ENCODE peak calls at places on chromosomes 12 and 14, in five cellular contexts. One of them, this sample, is unnamed. For H3K4me1, the result is how much of the 10 kb centered on the place peaks cover.

GRCh38 chr14:22906073-22906472 is 12.9 kb downstream of the RBM23 start:
- DNase-seq in prostate gland: no peak
- DNase-seq in pancreas: no peak
- DNase-seq in heart right ventricle: no peak
- DNase-seq in tibial nerve: no peak
- DNase-seq in this sample: no peak

GRCh38 chr14:35969310-35969709 is 143.2 kb downstream of the BRMS1L start:
- DNase-seq in prostate gland: no peak
- DNase-seq in pancreas: no peak
- DNase-seq in tibial nerve: no peak
- DNase-seq in heart right ventricle: no peak
- DNase-seq in this sample: no peak

GRCh38 chr12:131282292-131283080 is 328.8 kb downstream of the ADGRD1 start:
- DNase-seq in pancreas: no peak
- DNase-seq in prostate gland: no peak
- DNase-seq in tibial nerve: no peak
- DNase-seq in heart right ventricle: no peak
- DNase-seq in this sample: no peak

GRCh38 chr14:84421611-84422010 is 1108.3 kb upstream of the FLRT2 start:
- DNase-seq in pancreas: no peak
- DNase-seq in heart right ventricle: no peak
- DNase-seq in tibial nerve: no peak
- DNase-seq in prostate gland: no peak
- DNase-seq in this sample: no peak

GRCh38 chr14:71355324-71356201 is 448.3 kb downstream of the PCNX1 start:
- DNase-seq in heart right ventricle: no peak
- DNase-seq in tibial nerve: no peak
- DNase-seq in pancreas: no peak
- DNase-seq in prostate gland: peak
- DNase-seq in this sample: no peak

GRCh38 chr12:66066071-66066928 is 64.2 kb downstream of the LLPH start:
- DNase-seq in heart right ventricle: no peak
- DNase-seq in prostate gland: no peak
- DNase-seq in tibial nerve: no peak
- DNase-seq in pancreas: no peak
- DNase-seq in this sample: no peak

GRCh38 chr12:1162083-1162760 is 171.2 kb downstream of the ERC1 start:
- DNase-seq in pancreas: no peak
- DNase-seq in tibial nerve: no peak
- DNase-seq in heart right ventricle: no peak
- DNase-seq in prostate gland: no peak
- DNase-seq in this sample: no peak

GRCh38 chr12:101040936-101041335 is 169.1 kb downstream of the SLC5A8 start:
- DNase-seq in prostate gland: no peak
- DNase-seq in tibial nerve: no peak
- DNase-seq in pancreas: no peak
- DNase-seq in heart right ventricle: no peak
- DNase-seq in this sample: no peak

GRCh38 chr14:69090187-69090789 is 62.6 kb downstream of the DCAF5 start:
- DNase-seq in heart right ventricle: no peak
- DNase-seq in pancreas: no peak
- DNase-seq in tibial nerve: no peak
- DNase-seq in prostate gland: peak
- DNase-seq in this sample: no peak

GRCh38 chr12:3771853-3772252 is 18.9 kb upstream of the CRACR2A start:
- DNase-seq in prostate gland: no peak
- DNase-seq in heart right ventricle: peak
- DNase-seq in pancreas: no peak
- DNase-seq in tibial nerve: no peak
- DNase-seq in this sample: no peak

GRCh38 chr12:107105410-107105703 is 12.0 kb upstream of the CRY1 start:
- DNase-seq in heart right ventricle: no peak
- DNase-seq in pancreas: no peak
- DNase-seq in tibial nerve: no peak
- DNase-seq in prostate gland: no peak
- DNase-seq in this sample: no peak

GRCh38 chr14:94203473-94204210 is 29.5 kb downstream of the PPP4R4 start:
- DNase-seq in pancreas: no peak
- DNase-seq in tibial nerve: no peak
- DNase-seq in prostate gland: no peak
- DNase-seq in heart right ventricle: no peak
- DNase-seq in this sample: no peak

GRCh38 chr12:104478396-104479140 is 21.8 kb downstream of the CHST11 start:
- DNase-seq in tibial nerve: no peak
- DNase-seq in heart right ventricle: no peak
- DNase-seq in pancreas: no peak
- DNase-seq in prostate gland: no peak
- DNase-seq in this sample: no peak

GRCh38 chr14:24710403-24711063 is 76.5 kb upstream of the GZMB start:
- DNase-seq in heart right ventricle: peak
- DNase-seq in tibial nerve: peak
- DNase-seq in pancreas: no peak
- DNase-seq in prostate gland: peak
- DNase-seq in this sample: no peak

GRCh38 chr12:113786107-113786506 is 180.0 kb downstream of the RBM19 start:
- DNase-seq in tibial nerve: no peak
- DNase-seq in pancreas: no peak
- DNase-seq in heart right ventricle: no peak
- DNase-seq in prostate gland: no peak
- DNase-seq in this sample: no peak

GRCh38 chr14:105058521-105059034 is 6.7 kb downstream of the GPR132 start:
- DNase-seq in prostate gland: no peak
- DNase-seq in pancreas: no peak
- DNase-seq in heart right ventricle: no peak
- DNase-seq in tibial nerve: no peak
- DNase-seq in this sample: no peak

GRCh38 chr14:64082837-64083236 is 211.3 kb downstream of the ESR2 start:
- DNase-seq in tibial nerve: no peak
- DNase-seq in prostate gland: no peak
- DNase-seq in heart right ventricle: no peak
- DNase-seq in pancreas: no peak
- DNase-seq in this sample: no peak

GRCh38 chr14:31270196-31270772 is 62.7 kb upstream of the HECTD1 start:
- DNase-seq in heart right ventricle: no peak
- DNase-seq in tibial nerve: no peak
- DNase-seq in pancreas: no peak
- DNase-seq in prostate gland: no peak
- DNase-seq in this sample: no peak

GRCh38 chr12:132309162-132310086 is 20.0 kb downstream of the GALNT9 start:
- DNase-seq in tibial nerve: no peak
- DNase-seq in pancreas: peak
- DNase-seq in heart right ventricle: peak
- DNase-seq in prostate gland: no peak
- DNase-seq in this sample: no peak

GRCh38 chr14:102155150-102155549 is 15.5 kb downstream of the WDR20 start:
- DNase-seq in prostate gland: no peak
- DNase-seq in pancreas: no peak
- DNase-seq in heart right ventricle: no peak
- DNase-seq in tibial nerve: no peak
- DNase-seq in this sample: no peak

GRCh38 chr12:79400481-79400880 is 290.3 kb downstream of the PAWR start:
- DNase-seq in tibial nerve: no peak
- DNase-seq in heart right ventricle: no peak
- DNase-seq in pancreas: no peak
- DNase-seq in prostate gland: no peak
- DNase-seq in this sample: no peak

GRCh38 chr14:22303589-22304195 is 285.3 kb downstream of the DAD1 start:
- DNase-seq in prostate gland: no peak
- DNase-seq in pancreas: no peak
- DNase-seq in heart right ventricle: no peak
- DNase-seq in tibial nerve: no peak
- DNase-seq in this sample: no peak

GRCh38 chr14:33118653-33119052 is 180.0 kb downstream of the NPAS3 start:
- DNase-seq in prostate gland: no peak
- DNase-seq in pancreas: no peak
- DNase-seq in tibial nerve: no peak
- DNase-seq in heart right ventricle: no peak
- DNase-seq in this sample: no peak

GRCh38 chr14:92224348-92224954 is 98.5 kb upstream of the SLC24A4 start:
- DNase-seq in prostate gland: no peak
- DNase-seq in tibial nerve: no peak
- DNase-seq in heart right ventricle: no peak
- DNase-seq in pancreas: no peak
- DNase-seq in this sample: no peak

GRCh38 chr12:4250691-4251090 is 22.9 kb upstream of the CCND2 start:
- DNase-seq in pancreas: no peak
- DNase-seq in tibial nerve: no peak
- DNase-seq in prostate gland: no peak
- DNase-seq in heart right ventricle: no peak
- DNase-seq in this sample: no peak

GRCh38 chr12:121534495-121535148 is 46.2 kb downstream of the KDM2B start:
- DNase-seq in tibial nerve: no peak
- DNase-seq in prostate gland: no peak
- DNase-seq in pancreas: no peak
- DNase-seq in heart right ventricle: no peak
- DNase-seq in this sample: no peak
- H3K4me1 ChIP-seq in tibial nerve: under half
- H3K4me1 ChIP-seq in prostate gland: under half
- H3K4me1 ChIP-seq in pancreas: under half
- H3K4me1 ChIP-seq in heart right ventricle: half or more
- H3K4me1 ChIP-seq in this sample: under half

DNA sequence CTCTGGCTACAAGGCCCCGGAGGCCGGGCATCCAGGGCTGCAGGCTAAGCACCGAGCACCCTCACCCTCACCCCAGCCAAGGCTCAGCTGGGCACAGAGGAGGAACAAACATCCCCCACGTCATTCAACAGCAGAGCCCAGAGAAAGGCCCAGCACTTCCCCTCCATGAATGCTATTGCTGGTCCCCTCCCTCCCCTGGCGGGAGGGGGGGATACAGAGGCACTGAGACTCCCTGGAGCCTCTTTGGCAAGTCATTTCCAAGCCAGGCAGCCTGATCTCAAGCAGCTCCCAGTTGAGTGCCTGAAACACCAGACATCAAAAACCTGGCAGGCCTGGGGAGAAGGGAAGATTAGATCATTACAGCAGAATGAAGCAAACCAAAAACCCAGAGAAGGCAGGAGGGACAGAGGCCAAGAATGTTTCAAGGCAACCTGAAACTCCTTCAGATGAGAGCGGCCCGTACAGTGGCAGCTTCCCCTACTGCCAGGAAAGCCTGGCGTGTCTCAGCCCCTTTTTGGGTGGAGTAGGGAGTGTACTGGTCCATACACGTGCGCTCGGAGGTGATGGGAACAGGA is 92.1 kb downstream of the LRRC74A start:
- DNase-seq in prostate gland: peak
- DNase-seq in heart right ventricle: peak
- DNase-seq in tibial nerve: peak
- DNase-seq in pancreas: no peak
- DNase-seq in this sample: peak
- TF ChIP-seq CTCF in prostate gland: no peak
- TF ChIP-seq CTCF in heart right ventricle: no peak
- TF ChIP-seq CTCF in tibial nerve: no peak
- TF ChIP-seq CTCF in pancreas: no peak
- TF ChIP-seq CTCF in this sample: peak

GRCh38 chr12:69936214-69936731 is 111.2 kb downstream of the MYRFL start:
- DNase-seq in heart right ventricle: no peak
- DNase-seq in prostate gland: no peak
- DNase-seq in pancreas: no peak
- DNase-seq in tibial nerve: no peak
- DNase-seq in this sample: no peak
- H3K27ac ChIP-seq in heart right ventricle: no peak
- H3K27ac ChIP-seq in prostate gland: no peak
- H3K27ac ChIP-seq in pancreas: no peak
- H3K27ac ChIP-seq in tibial nerve: no peak
- H3K27ac ChIP-seq in this sample: no peak

GRCh38 chr12:57213763-57214397 is 2.7 kb upstream of the NXPH4 start:
- DNase-seq in heart right ventricle: no peak
- DNase-seq in pancreas: no peak
- DNase-seq in prostate gland: no peak
- DNase-seq in tibial nerve: no peak
- DNase-seq in this sample: no peak

GRCh38 chr12:57211791-57212700 is 4.5 kb upstream of the NXPH4 start:
- DNase-seq in prostate gland: no peak
- DNase-seq in tibial nerve: no peak
- DNase-seq in pancreas: no peak
- DNase-seq in heart right ventricle: no peak
- DNase-seq in this sample: no peak

GRCh38 chr12:57210926-57211700 is 5.5 kb upstream of the NXPH4 start:
- DNase-seq in pancreas: no peak
- DNase-seq in heart right ventricle: no peak
- DNase-seq in prostate gland: no peak
- DNase-seq in tibial nerve: no peak
- DNase-seq in this sample: no peak

GRCh38 chr12:57213068-57213715 is 3.4 kb upstream of the NXPH4 start:
- DNase-seq in pancreas: peak
- DNase-seq in heart right ventricle: peak
- DNase-seq in tibial nerve: peak
- DNase-seq in prostate gland: peak
- DNase-seq in this sample: peak

GRCh38 chr12:57212701-57213067 is 3.9 kb upstream of the NXPH4 start:
- DNase-seq in pancreas: no peak
- DNase-seq in prostate gland: no peak
- DNase-seq in tibial nerve: no peak
- DNase-seq in heart right ventricle: no peak
- DNase-seq in this sample: no peak
- H3K4me1 ChIP-seq in pancreas: under half
- H3K4me1 ChIP-seq in prostate gland: under half
- H3K4me1 ChIP-seq in tibial nerve: under half
- H3K4me1 ChIP-seq in heart right ventricle: half or more
- H3K4me1 ChIP-seq in this sample: under half

This sample was measured in thoracic aorta.